ENCODE peak calls at places on chromosomes 3 and 15, in four cellular contexts. D is body of pancreas, X is uterus, Z is A549. V is an unnamed sample.

GRCh38 chr15:64987136-64987535 is 2.6 kb downstream of the SPG21 start:
- DNase-seq in D (no peak), Z (no peak), X (no peak), V (no peak)

GRCh38 chr15:58378241-58379085 is 53.3 kb upstream of the LIPC start:
- DNase-seq in Z (no peak), D (no peak), X (no peak), V (no peak)

GRCh38 chr3:158221426-158221825 is 111.5 kb downstream of the RSRC1 start:
- DNase-seq in X (no peak), D (no peak), Z (no peak), V (peak)

GRCh38 chr3:19596408-19596807 is 337.6 kb downstream of the EFHB start:
- DNase-seq in D (no peak), X (no peak), Z (no peak), V (no peak)

GRCh38 chr3:56673781-56674457 is 9.1 kb downstream of the TASOR start:
- DNase-seq in Z (no peak), X (no peak), D (no peak), V (no peak)

GRCh38 chr3:42014949-42015533 is 53.1 kb upstream of the ULK4 start:
- DNase-seq in Z (no peak), X (peak), D (peak), V (no peak)

GRCh38 chr3:23836536-23837230 is 30.9 kb downstream of the UBE2E1 start:
- DNase-seq in X (no peak), Z (no peak), D (no peak), V (no peak)

GRCh38 chr15:63447277-63447676 is 57.1 kb upstream of the USP3 start:
- DNase-seq in X (no peak), D (no peak), Z (no peak), V (no peak)

GRCh38 chr15:40941528-40942336 is 11.5 kb upstream of the CHAC1 start:
- DNase-seq in X (peak), D (peak), Z (peak), V (no peak)

GRCh38 chr3:31550452-31551251 is 17.9 kb downstream of the STT3B start:
- DNase-seq in Z (peak), D (peak), X (no peak), V (no peak)

GRCh38 chr3:194837457-194838135 is 151.9 kb downstream of the FAM43A start:
- DNase-seq in D (no peak), X (no peak), Z (no peak), V (no peak)

GRCh38 chr3:186519021-186519658 is 25.0 kb downstream of the CRYGS start:
- DNase-seq in X (no peak), Z (no peak), D (no peak), V (no peak)

GRCh38 chr15:89129123-89129815 is 41.0 kb downstream of the ABHD2 start:
- DNase-seq in D (no peak), X (peak), Z (peak), V (no peak)

GRCh38 chr3:111548756-111549155 is 6.8 kb downstream of the CD96 start:
- DNase-seq in D (no peak), X (no peak), Z (peak), V (no peak)

GRCh38 chr3:161957467-161957866 is 460.9 kb downstream of the OTOL1 start:
- DNase-seq in X (no peak), D (no peak), Z (no peak), V (no peak)

GRCh38 chr3:113847243-113847642 is 8.7 kb downstream of the GRAMD1C start:
- DNase-seq in D (no peak), X (no peak), Z (no peak), V (no peak)

GRCh38 chr3:132535575-132536441 is 61.3 kb upstream of the ACKR4 start:
- DNase-seq in Z (peak), X (peak), D (peak), V (no peak)

GRCh38 chr3:61005591-61005990 is 245.7 kb downstream of the FHIT start:
- DNase-seq in D (no peak), X (no peak), Z (no peak), V (no peak)

GRCh38 chr3:126918223-126918622 is 64.7 kb upstream of the PLXNA1 start:
- DNase-seq in X (no peak), Z (no peak), D (no peak), V (no peak)

GRCh38 chr15:44489464-44489863 is 47.5 kb upstream of the EIF3J start:
- DNase-seq in X (no peak), Z (peak), D (no peak), V (no peak)

GRCh38 chr15:74781673-74782595 is at the start of gene CSK:
- DNase-seq in X (peak), D (peak), Z (peak), V (no peak)

GRCh38 chr15:38636597-38636996 is 72.0 kb upstream of the RASGRP1 start:
- DNase-seq in X (peak), D (no peak), Z (no peak), V (no peak)

GRCh38 chr3:195895900-195896360 is 12.4 kb downstream of the TNK2 start:
- DNase-seq in X (peak), D (peak), Z (peak), V (no peak)

GRCh38 chr3:135915206-135915605 is 50.3 kb upstream of the PPP2R3A start:
- DNase-seq in D (no peak), Z (no peak), X (no peak), V (no peak)

GRCh38 chr3:151446002-151446340 is 14.9 kb downstream of the IGSF10 start:
- DNase-seq in D (no peak), X (no peak), Z (no peak), V (no peak)

GRCh38 chr3:103904991-103905390 is 1461.7 kb upstream of the ALCAM start:
- DNase-seq in X (no peak), Z (no peak), D (no peak), V (no peak)

GRCh38 chr3:171525437-171525836 is 65.2 kb upstream of the TNIK start:
- DNase-seq in Z (no peak), X (no peak), D (no peak), V (no peak)

GRCh38 chr15:44102675-44103254 is 92.3 kb downstream of the FRMD5 start:
- DNase-seq in D (peak), Z (peak), X (no peak), V (peak)

GRCh38 chr3:170531557-170532335 is 54.1 kb downstream of the SLC7A14 start:
- DNase-seq in Z (no peak), X (peak), D (no peak), V (no peak)

GRCh38 chr3:177041021-177041729 is 156.1 kb downstream of the TBL1XR1 start:
- DNase-seq in D (peak), Z (no peak), X (peak), V (no peak)

GRCh38 chr3:177034850-177035475 is 162.3 kb downstream of the TBL1XR1 start:
- DNase-seq in Z (no peak), D (no peak), X (no peak), V (no peak)

GRCh38 chr3:177035678-177036077 is 161.6 kb downstream of the TBL1XR1 start:
- DNase-seq in Z (no peak), X (no peak), D (no peak), V (no peak)

GRCh38 chr3:177039875-177040274 is 157.4 kb downstream of the TBL1XR1 start:
- DNase-seq in Z (no peak), D (no peak), X (no peak), V (no peak)

GRCh38 chr3:177037241-177037640 is 160.0 kb downstream of the TBL1XR1 start:
- DNase-seq in X (no peak), D (no peak), Z (no peak), V (no peak)
- H3K27ac ChIP-seq in X (no peak), D (no peak), Z (no peak), V (no peak)

DNA sequence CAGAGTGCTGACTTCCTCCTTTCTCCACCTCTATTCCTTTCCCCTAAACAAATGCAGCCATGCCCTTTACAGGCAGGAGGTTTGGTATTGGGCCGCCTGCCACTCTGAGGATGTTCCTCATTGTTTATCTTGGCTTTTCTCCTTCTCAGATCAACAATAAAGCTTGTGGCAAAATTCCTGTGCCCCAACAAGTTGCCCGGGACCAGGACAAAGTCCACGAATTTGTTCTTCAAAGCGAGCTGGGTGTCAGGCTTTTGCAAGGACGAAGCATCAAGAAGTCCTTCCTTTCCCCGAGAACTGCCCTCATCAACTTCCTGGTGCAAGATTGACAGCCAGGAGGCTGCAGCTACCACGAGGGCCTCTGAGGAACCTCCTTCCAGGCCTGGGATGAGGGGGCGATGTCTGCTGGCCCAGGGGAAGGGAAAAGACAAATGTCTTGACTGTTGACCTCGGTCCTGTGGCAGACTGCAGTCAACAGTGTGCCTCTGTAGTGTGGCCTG is 47.3 kb upstream of the LIMD1 start:
- DNase-seq in Z (peak), X (no peak), D (peak), V (no peak)
- H3K27ac ChIP-seq in Z (peak), X (peak), D (no peak), V (no peak)

GRCh38 chr3:99861216-99861615 is 43.6 kb downstream of the CMSS1 start:
- DNase-seq in Z (no peak), D (no peak), X (no peak), V (no peak)
- H3K27ac ChIP-seq in Z (no peak), D (no peak), X (peak), V (no peak)

DNA sequence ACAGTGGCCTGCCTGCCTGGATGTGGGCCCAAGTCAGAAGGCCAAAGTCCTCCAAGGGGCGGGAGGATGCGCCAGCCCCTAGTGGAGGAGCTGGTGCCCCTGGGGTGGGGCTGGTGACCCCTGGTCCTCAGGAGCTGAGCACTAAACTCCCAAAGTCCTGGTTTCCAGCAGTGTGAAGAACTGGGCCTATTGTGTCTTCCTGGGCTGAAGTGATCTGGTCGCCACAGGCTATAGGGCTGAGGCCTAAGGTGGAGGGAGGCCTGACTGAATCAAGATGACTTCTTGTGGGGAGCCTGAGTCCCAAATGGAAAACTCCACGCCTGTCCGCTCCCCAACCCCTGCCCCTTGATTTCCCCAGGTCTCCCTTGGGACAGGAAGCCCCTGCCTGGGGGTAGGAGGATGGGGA is 775 bp upstream of the FES start:
- DNase-seq in D (no peak), Z (no peak), X (no peak), V (no peak)
- H3K27ac ChIP-seq in D (peak), Z (no peak), X (peak), V (no peak)

DNA sequence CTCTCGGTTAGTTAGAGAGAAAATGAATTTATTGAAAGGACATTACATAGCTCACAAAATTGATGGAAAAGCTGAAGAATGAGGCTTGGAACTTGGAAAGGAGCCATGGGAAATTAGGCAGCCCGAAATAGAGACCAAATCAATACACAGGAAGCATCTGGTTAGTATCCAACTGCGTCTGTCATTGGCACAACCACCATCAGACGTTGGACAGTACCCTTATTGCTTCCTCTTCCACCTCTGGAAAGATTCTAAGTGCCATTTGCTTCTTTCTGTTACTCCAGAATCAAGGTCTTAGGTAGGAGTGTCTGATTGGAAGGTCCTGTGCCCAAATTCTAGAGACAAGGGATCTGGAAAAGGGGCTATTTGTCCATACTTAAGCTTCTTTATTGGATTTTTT is 10.5 kb upstream of the HACD2 start:
- DNase-seq in X (no peak), Z (no peak), D (no peak), V (no peak)
- H3K27ac ChIP-seq in X (no peak), Z (no peak), D (no peak), V (no peak)

V was measured in epithelial cell of prostate.